ENCODE peak calls at places on chromosomes 1 and 21, in six cellular contexts. I is CD8-positive, alpha-beta T cell; A is IMR-90; D is small intestine; J is effector memory CD4-positive, alpha-beta T cell; O is HCT116. U is an unnamed sample. For H3K9me3, the result is how much of the 10 kb centered on the place peaks cover.

GRCh38 chr1:161491472-161491871 is 13.8 kb upstream of the FCGR2A start:
- DNase-seq in J (no peak), O (no peak), A (no peak), D (no peak), I (no peak), U (no peak)

GRCh38 chr1:110594466-110595076 is 11.6 kb downstream of the KCNA2 start:
- DNase-seq in D (peak), A (no peak), I (no peak), O (no peak), J (no peak), U (no peak)

GRCh38 chr1:159829822-159830455 is 3.3 kb downstream of the SLAMF8 start:
- DNase-seq in D (no peak), O (no peak), A (peak), I (no peak), J (no peak), U (no peak)

GRCh38 chr1:113978863-113979702 is at the start of gene OLFML3:
- DNase-seq in O (peak), D (peak), J (no peak), I (no peak), A (peak), U (peak)

GRCh38 chr1:231020139-231020601 is 19.9 kb downstream of the FAM89A start:
- DNase-seq in I (no peak), A (peak), J (no peak), O (no peak), D (no peak), U (no peak)

GRCh38 chr1:94623560-94624148 is 82.1 kb upstream of the F3 start:
- DNase-seq in I (no peak), O (no peak), D (no peak), J (no peak), A (no peak), U (no peak)

GRCh38 chr1:217134857-217135568 is 411.8 kb upstream of the ESRRG start:
- DNase-seq in D (no peak), I (no peak), O (no peak), A (peak), J (no peak), U (no peak)

GRCh38 chr1:206722751-206723499 is 38.2 kb downstream of the MAPKAPK2 start:
- DNase-seq in J (no peak), O (no peak), I (no peak), D (no peak), A (no peak), U (no peak)

DNA sequence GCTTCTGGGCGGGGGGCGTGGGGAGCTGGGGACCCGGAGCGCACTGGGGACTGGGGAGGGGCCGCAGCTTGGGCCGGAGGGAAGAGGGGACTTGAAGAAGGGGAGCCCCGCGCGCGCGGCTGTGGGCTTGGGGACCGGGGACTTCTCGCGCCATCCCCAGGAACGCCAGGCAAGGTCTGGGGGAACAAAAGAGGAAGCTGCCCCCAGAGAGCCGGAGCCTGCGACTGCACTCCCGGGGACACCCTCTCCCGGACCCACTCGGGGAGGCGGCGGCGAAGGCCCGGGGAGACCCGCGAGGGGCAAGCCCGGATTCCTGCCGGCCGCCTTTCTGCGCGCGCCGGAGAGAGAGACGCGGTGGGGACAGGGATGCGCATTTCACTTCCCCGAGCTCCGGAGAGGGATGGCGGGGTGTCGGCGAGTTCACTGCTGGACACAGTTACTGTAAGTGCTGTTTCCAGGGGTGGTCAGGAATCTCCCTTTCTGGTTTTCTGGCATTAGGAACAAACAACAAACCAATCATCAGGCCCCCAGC is 732 bp downstream of the ABCG1 start:
- DNase-seq in A (peak), D (no peak), I (no peak), J (no peak), O (no peak), U (no peak)
- H3K27ac ChIP-seq in A (peak), D (peak), I (peak), J (peak), O (no peak), U (no peak)

GRCh38 chr1:30294508-30294907 is 428.9 kb downstream of the MATN1 start:
- DNase-seq in D (no peak), I (no peak), A (no peak), J (no peak), O (no peak), U (no peak)
- H3K9me3 ChIP-seq in D (under half), I (under half), A (under half), J (under half), O (under half), U (under half)

DNA sequence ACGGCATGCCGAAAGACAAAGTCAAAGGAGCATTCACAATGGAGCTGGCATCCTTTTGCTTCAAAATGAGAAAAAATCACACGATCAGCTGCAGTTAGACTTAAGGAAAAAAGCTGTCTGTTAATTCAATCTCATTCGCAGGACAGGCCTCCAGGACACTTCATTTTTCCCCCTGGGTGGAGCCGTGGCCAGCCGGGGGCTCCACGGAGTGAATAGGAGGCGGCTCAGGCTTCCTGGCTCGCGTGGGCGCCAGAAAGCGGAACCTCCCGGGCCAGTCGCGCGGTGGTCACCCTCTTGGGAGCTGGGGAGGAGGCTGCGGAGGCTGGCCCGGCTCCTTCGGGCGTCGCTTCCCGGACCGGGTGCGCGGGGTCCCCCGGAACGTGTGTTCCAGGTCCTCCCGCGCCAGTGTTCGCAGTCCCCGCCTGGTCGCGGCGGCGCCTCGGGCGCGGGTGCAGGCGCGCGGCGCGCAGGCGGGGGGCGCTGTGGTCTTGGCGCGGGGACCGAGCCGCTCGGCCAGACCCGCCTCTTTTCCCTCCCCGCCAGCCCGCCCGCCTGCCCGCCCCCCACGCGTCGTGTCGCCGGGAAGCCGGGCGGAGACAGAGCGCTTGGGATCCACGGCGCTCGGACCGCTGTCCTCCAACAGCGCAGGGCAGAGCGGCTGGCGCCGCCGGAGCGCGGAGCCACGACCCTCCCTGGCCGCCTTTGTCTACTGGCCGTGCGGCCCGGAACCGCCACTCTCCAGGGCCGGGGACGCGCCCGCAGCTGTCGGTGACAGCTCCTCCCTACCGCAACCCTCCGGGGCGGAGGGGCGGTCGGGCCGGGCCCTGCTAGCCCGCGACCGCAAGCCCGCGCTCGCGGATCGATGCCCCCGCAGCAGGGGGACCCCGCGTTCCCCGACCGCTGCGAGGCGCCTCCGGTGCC is at the start of gene RHOU:
- DNase-seq in I (peak), D (peak), J (peak), A (peak), O (peak), U (no peak)
- H3K27ac ChIP-seq in I (no peak), D (peak), J (no peak), A (peak), O (peak), U (no peak)

GRCh38 chr1:5597171-5597864 is 394.9 kb downstream of the NPHP4 start:
- DNase-seq in J (no peak), O (no peak), A (no peak), I (no peak), D (no peak), U (no peak)

GRCh38 chr1:5598824-5599395 is 393.3 kb downstream of the NPHP4 start:
- DNase-seq in A (no peak), J (no peak), O (no peak), I (no peak), D (no peak), U (no peak)

GRCh38 chr1:5599541-5599940 is 392.7 kb downstream of the NPHP4 start:
- DNase-seq in O (no peak), I (no peak), A (no peak), D (no peak), J (no peak), U (no peak)

GRCh38 chr1:5596651-5597050 is 395.6 kb downstream of the NPHP4 start:
- DNase-seq in O (no peak), I (no peak), A (no peak), D (no peak), J (no peak), U (no peak)

GRCh38 chr1:5597991-5598823 is 394.0 kb downstream of the NPHP4 start:
- DNase-seq in O (no peak), J (no peak), D (no peak), I (no peak), A (no peak), U (no peak)
- H3K9me3 ChIP-seq in O (under half), J (under half), D (under half), I (under half), A (under half), U (under half)

GRCh38 chr1:103516283-103516682 is 9.2 kb upstream of the RNPC3 start:
- DNase-seq in J (no peak), O (no peak), D (no peak), A (no peak), I (no peak), U (no peak)
- H3K27ac ChIP-seq in J (no peak), O (no peak), D (no peak), A (no peak), I (no peak), U (no peak)

DNA sequence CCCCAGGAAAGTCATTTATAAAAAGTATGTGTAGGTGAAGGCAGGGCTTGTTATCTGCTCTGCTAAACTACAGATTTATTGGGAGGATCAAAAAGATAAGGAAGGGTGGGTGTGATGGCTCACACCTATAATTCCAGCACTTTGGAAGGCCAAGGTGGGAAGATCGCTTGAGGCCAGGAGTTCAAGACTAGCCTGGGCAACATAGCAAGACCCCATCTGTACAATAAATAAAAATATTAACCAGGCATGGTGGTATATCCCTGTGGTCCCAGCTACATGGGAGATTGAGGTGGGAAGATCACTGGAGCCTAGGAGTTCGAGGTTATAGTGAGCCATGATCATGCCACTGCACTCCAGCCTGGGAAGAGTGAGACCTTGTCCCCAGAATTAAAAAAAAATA is 86.4 kb downstream of the NENF start:
- DNase-seq in O (no peak), J (no peak), I (no peak), A (no peak), D (no peak), U (no peak)
- H3K9me3 ChIP-seq in O (under half), J (under half), I (under half), A (under half), D (under half), U (under half)

U was measured in iPS DF 6.9.